ENCODE peak calls at places on chromosome 18, in seven cellular contexts. L, S, E, O, U, A and P are unnamed samples.

GRCh38 chr18:39841133-39842041 is 2113.6 kb upstream of the PIK3C3 start:
- DNase-seq in L (peak; percentile 50), S (peak; percentile 51), E (peak; percentile 77), O (peak; percentile 87), U (no peak), A (peak; percentile 44), P (peak; percentile 56)

GRCh38 chr18:26457611-26458350 is 90.6 kb downstream of the KCTD1 start:
- DNase-seq in L (no peak), S (no peak), E (no peak), O (no peak), U (no peak), A (no peak), P (peak; percentile 65)

GRCh38 chr18:24814521-24814920 is 354.1 kb downstream of the HRH4 start:
- DNase-seq in L (no peak), S (no peak), E (no peak), O (no peak), U (no peak), A (no peak), P (no peak)

GRCh38 chr18:3455090-3455640 is 5.2 kb downstream of the TGIF1 start:
- DNase-seq in L (no peak), S (no peak), E (peak; percentile 12), O (no peak), U (no peak), A (no peak), P (no peak)

GRCh38 chr18:48519431-48520100 is 19.3 kb upstream of the CTIF start:
- DNase-seq in L (no peak), S (no peak), E (no peak), O (no peak), U (no peak), A (no peak), P (no peak)

GRCh38 chr18:31683106-31683505 is 1.3 kb downstream of the B4GALT6 start:
- DNase-seq in L (no peak), S (no peak), E (no peak), O (no peak), U (no peak), A (no peak), P (no peak)

GRCh38 chr18:13175754-13176210 is 42.8 kb upstream of the LDLRAD4 start:
- DNase-seq in L (no peak), S (no peak), E (no peak), O (no peak), U (no peak), A (no peak), P (no peak)

GRCh38 chr18:8478166-8478967 is 130.9 kb upstream of the RAB12 start:
- DNase-seq in L (no peak), S (peak; percentile 54), E (peak; percentile 52), O (peak; percentile 72), U (peak; percentile 43), A (no peak), P (no peak)

GRCh38 chr18:75213610-75214009 is 3.0 kb downstream of the TSHZ1 start:
- DNase-seq in L (no peak), S (no peak), E (no peak), O (peak; percentile 13), U (no peak), A (no peak), P (no peak)

GRCh38 chr18:35939166-35939565 is 33.3 kb upstream of the RMP24 start:
- DNase-seq in L (no peak), S (no peak), E (no peak), O (no peak), U (no peak), A (no peak), P (no peak)

GRCh38 chr18:70671889-70672551 is 383.2 kb downstream of the SOCS6 start:
- DNase-seq in L (no peak), S (no peak), E (no peak), O (no peak), U (no peak), A (no peak), P (no peak)

GRCh38 chr18:24964213-24964612 is 387.8 kb downstream of the ZNF521 start:
- DNase-seq in L (no peak), S (no peak), E (no peak), O (no peak), U (no peak), A (no peak), P (no peak)

GRCh38 chr18:6737833-6738232 is 8.3 kb downstream of the ARHGAP28 start:
- DNase-seq in L (no peak), S (no peak), E (no peak), O (no peak), U (no peak), A (no peak), P (no peak)

GRCh38 chr18:26322892-26323653 is 96.8 kb downstream of the TAF4B start:
- DNase-seq in L (no peak), S (no peak), E (peak; percentile 54), O (no peak), U (no peak), A (peak; percentile 25), P (no peak)

GRCh38 chr18:68549257-68549871 is 165.5 kb downstream of the TMX3 start:
- DNase-seq in L (no peak), S (no peak), E (peak; percentile 60), O (no peak), U (no peak), A (no peak), P (no peak)

GRCh38 chr18:52334896-52335295 is 5.1 kb upstream of the DCC start:
- DNase-seq in L (no peak), S (no peak), E (peak; percentile 91), O (no peak), U (no peak), A (peak; percentile 58), P (no peak)

GRCh38 chr18:55585586-55586521 is 2.1 kb downstream of the TCF4 start:
- DNase-seq in L (peak; percentile 13), S (no peak), E (peak; percentile 48), O (no peak), U (no peak), A (no peak), P (peak; percentile 11)

GRCh38 chr18:75247601-75248421 is 37.2 kb downstream of the TSHZ1 start:
- DNase-seq in L (no peak), S (no peak), E (peak; percentile 73), O (no peak), U (no peak), A (no peak), P (no peak)

GRCh38 chr18:35732652-35733051 is 151.1 kb downstream of the GALNT1 start:
- DNase-seq in L (no peak), S (no peak), E (peak; percentile 34), O (no peak), U (no peak), A (peak; percentile 28), P (no peak)

GRCh38 chr18:42508683-42509347 is 553.8 kb downstream of the PIK3C3 start:
- DNase-seq in L (no peak), S (no peak), E (no peak), O (peak; percentile 68), U (no peak), A (no peak), P (no peak)

GRCh38 chr18:31424383-31424988 is 23.1 kb upstream of the DSG3 start:
- DNase-seq in L (no peak), S (no peak), E (peak; percentile 72), O (peak; percentile 25), U (no peak), A (peak; percentile 15), P (no peak)

GRCh38 chr18:79478484-79479113 is 82.9 kb downstream of the NFATC1 start:
- DNase-seq in L (no peak), S (peak; percentile 31), E (no peak), O (no peak), U (no peak), A (no peak), P (no peak)

GRCh38 chr18:55515946-55516710 is 71.9 kb downstream of the TCF4 start:
- DNase-seq in L (no peak), S (no peak), E (peak; percentile 65), O (no peak), U (no peak), A (no peak), P (no peak)

GRCh38 chr18:45050712-45051639 is 370.3 kb downstream of the SETBP1 start:
- DNase-seq in L (no peak), S (no peak), E (peak; percentile 96), O (no peak), U (no peak), A (peak; percentile 86), P (no peak)

GRCh38 chr18:111292-112014 is 46.9 kb upstream of the USP14 start:
- DNase-seq in L (no peak), S (peak; percentile 77), E (peak; percentile 17), O (no peak), U (peak; percentile 49), A (no peak), P (no peak)

GRCh38 chr18:58997811-58998337 is 133.2 kb downstream of the ZNF532 start:
- DNase-seq in L (no peak), S (no peak), E (peak; percentile 85), O (no peak), U (no peak), A (peak; percentile 82), P (no peak)

GRCh38 chr18:55013086-55013485 is 53.8 kb upstream of the CCDC68 start:
- DNase-seq in L (no peak), S (no peak), E (no peak), O (no peak), U (no peak), A (no peak), P (no peak)

GRCh38 chr18:9022397-9023170 is 79.9 kb upstream of the NDUFV2 start:
- DNase-seq in L (no peak), S (no peak), E (no peak), O (no peak), U (no peak), A (no peak), P (no peak)

GRCh38 chr18:44599409-44599808 is 81.3 kb upstream of the SETBP1 start:
- DNase-seq in L (peak; percentile 42), S (no peak), E (no peak), O (no peak), U (no peak), A (no peak), P (peak; percentile 48)